ENCODE peak calls at places on chromosomes 16 and 17, in eight cellular contexts. One of them, this sample, is unnamed.

GRCh38 chr17:62792122-62792800 is 15.9 kb downstream of the MARCHF10 start:
- DNase-seq in fibroblast of mammary gland: peak; percentile 99
- DNase-seq in AG09309: peak; percentile 90
- DNase-seq in AG10803: peak; percentile 92
- DNase-seq in IMR-90: peak; percentile 100
- DNase-seq in heart right ventricle: no peak
- DNase-seq in mammary epithelial cell: peak; percentile 60
- DNase-seq in hepatocyte: no peak
- DNase-seq in this sample: peak; percentile 93

GRCh38 chr17:35224436-35224835 is 18.4 kb upstream of the SLFN5 start:
- DNase-seq in mammary epithelial cell: no peak
- DNase-seq in AG09309: no peak
- DNase-seq in hepatocyte: no peak
- DNase-seq in fibroblast of mammary gland: no peak
- DNase-seq in AG10803: no peak
- DNase-seq in heart right ventricle: no peak
- DNase-seq in IMR-90: no peak
- DNase-seq in this sample: no peak

GRCh38 chr16:31700200-31700529 is 172.5 kb downstream of the AHSP start:
- DNase-seq in AG09309: no peak
- DNase-seq in heart right ventricle: no peak
- DNase-seq in AG10803: no peak
- DNase-seq in IMR-90: no peak
- DNase-seq in mammary epithelial cell: no peak
- DNase-seq in hepatocyte: no peak
- DNase-seq in fibroblast of mammary gland: no peak
- DNase-seq in this sample: no peak

GRCh38 chr17:74230896-74231295 is 17.5 kb downstream of the TTYH2 start:
- DNase-seq in AG09309: no peak
- DNase-seq in hepatocyte: no peak
- DNase-seq in fibroblast of mammary gland: no peak
- DNase-seq in mammary epithelial cell: no peak
- DNase-seq in AG10803: no peak
- DNase-seq in IMR-90: no peak
- DNase-seq in heart right ventricle: no peak
- DNase-seq in this sample: no peak

GRCh38 chr16:4285167-4285566 is 12.3 kb upstream of the TFAP4 start:
- DNase-seq in heart right ventricle: no peak
- DNase-seq in hepatocyte: no peak
- DNase-seq in IMR-90: no peak
- DNase-seq in mammary epithelial cell: no peak
- DNase-seq in fibroblast of mammary gland: no peak
- DNase-seq in AG10803: no peak
- DNase-seq in AG09309: no peak
- DNase-seq in this sample: no peak

GRCh38 chr16:71846443-71846842 is 667 bp downstream of the ATXN1L start:
- DNase-seq in IMR-90: no peak
- DNase-seq in fibroblast of mammary gland: peak; percentile 21
- DNase-seq in AG09309: no peak
- DNase-seq in AG10803: peak; percentile 17
- DNase-seq in mammary epithelial cell: peak; percentile 13
- DNase-seq in heart right ventricle: no peak
- DNase-seq in hepatocyte: peak; percentile 46
- DNase-seq in this sample: no peak

GRCh38 chr16:50696575-50697420 is 3.4 kb downstream of the NOD2 start:
- DNase-seq in mammary epithelial cell: peak; percentile 98
- DNase-seq in fibroblast of mammary gland: peak; percentile 81
- DNase-seq in AG09309: no peak
- DNase-seq in heart right ventricle: peak; percentile 79
- DNase-seq in IMR-90: peak; percentile 26
- DNase-seq in hepatocyte: peak; percentile 67
- DNase-seq in AG10803: peak; percentile 73
- DNase-seq in this sample: no peak

GRCh38 chr17:40522961-40523310 is 21.5 kb upstream of the TNS4 start:
- DNase-seq in IMR-90: no peak
- DNase-seq in AG09309: no peak
- DNase-seq in AG10803: no peak
- DNase-seq in heart right ventricle: no peak
- DNase-seq in fibroblast of mammary gland: no peak
- DNase-seq in mammary epithelial cell: no peak
- DNase-seq in hepatocyte: no peak
- DNase-seq in this sample: no peak

GRCh38 chr17:53797497-53797896 is 25.2 kb upstream of the KIF2B start:
- DNase-seq in fibroblast of mammary gland: no peak
- DNase-seq in mammary epithelial cell: no peak
- DNase-seq in AG10803: no peak
- DNase-seq in IMR-90: no peak
- DNase-seq in AG09309: no peak
- DNase-seq in heart right ventricle: no peak
- DNase-seq in hepatocyte: no peak
- DNase-seq in this sample: no peak

GRCh38 chr16:88999457-89000206 is 22.6 kb upstream of the CBFA2T3 start:
- DNase-seq in AG10803: no peak
- DNase-seq in heart right ventricle: no peak
- DNase-seq in IMR-90: no peak
- DNase-seq in hepatocyte: no peak
- DNase-seq in fibroblast of mammary gland: peak; percentile 6
- DNase-seq in AG09309: no peak
- DNase-seq in mammary epithelial cell: peak; percentile 25
- DNase-seq in this sample: no peak

GRCh38 chr16:81885976-81886586 is 107.0 kb downstream of the PLCG2 start:
- DNase-seq in mammary epithelial cell: no peak
- DNase-seq in AG10803: peak; percentile 25
- DNase-seq in IMR-90: peak; percentile 16
- DNase-seq in hepatocyte: peak; percentile 49
- DNase-seq in heart right ventricle: no peak
- DNase-seq in AG09309: no peak
- DNase-seq in fibroblast of mammary gland: peak; percentile 29
- DNase-seq in this sample: no peak

GRCh38 chr17:78785663-78786057 is 3.6 kb upstream of the CYTH1 start:
- DNase-seq in hepatocyte: no peak
- DNase-seq in fibroblast of mammary gland: no peak
- DNase-seq in IMR-90: no peak
- DNase-seq in AG09309: no peak
- DNase-seq in AG10803: no peak
- DNase-seq in mammary epithelial cell: no peak
- DNase-seq in heart right ventricle: no peak
- DNase-seq in this sample: no peak

GRCh38 chr16:53545433-53545832 is 42.4 kb upstream of the AKTIP start:
- DNase-seq in IMR-90: no peak
- DNase-seq in AG10803: no peak
- DNase-seq in fibroblast of mammary gland: no peak
- DNase-seq in heart right ventricle: no peak
- DNase-seq in mammary epithelial cell: no peak
- DNase-seq in AG09309: no peak
- DNase-seq in hepatocyte: no peak
- DNase-seq in this sample: no peak

DNA sequence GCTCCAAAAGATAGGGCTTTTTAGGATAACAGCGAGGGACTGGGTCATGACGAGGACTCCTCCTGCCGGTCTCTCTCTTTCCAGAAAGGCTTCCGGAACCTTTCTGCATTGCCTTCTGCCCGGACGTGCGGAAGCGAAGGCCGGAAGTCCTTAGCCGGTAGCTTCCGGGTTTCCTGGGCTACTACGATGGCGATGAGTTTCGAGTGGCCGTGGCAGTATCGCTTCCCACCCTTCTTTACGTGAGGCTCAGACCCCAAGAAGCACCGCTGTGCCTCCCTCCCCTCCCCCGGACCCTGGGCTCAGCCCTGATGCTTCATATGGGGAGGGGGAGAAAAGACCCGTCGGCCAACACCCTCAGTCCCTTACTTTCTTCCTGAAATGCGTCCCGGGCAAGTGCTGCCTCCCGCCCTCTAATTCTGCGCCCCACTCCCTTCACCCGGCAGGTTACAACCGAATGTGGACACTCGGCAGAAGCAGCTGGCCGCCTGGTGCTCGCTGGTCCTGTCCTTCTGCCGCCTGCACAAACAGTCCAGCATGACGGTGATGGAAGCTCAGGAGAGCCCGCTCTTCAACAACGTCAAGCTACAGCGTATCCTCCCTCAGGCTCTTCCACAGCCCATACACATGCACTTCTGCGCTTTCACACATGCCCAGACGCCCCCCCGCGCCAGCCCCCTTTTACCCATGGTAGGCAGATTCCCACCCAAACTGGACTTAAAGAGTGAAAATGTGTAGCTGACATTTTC is at the start of gene VPS25:
- DNase-seq in IMR-90: peak; percentile 87
- DNase-seq in hepatocyte: peak; percentile 89
- DNase-seq in AG10803: peak; percentile 87
- DNase-seq in fibroblast of mammary gland: peak; percentile 87
- DNase-seq in heart right ventricle: peak; percentile 86
- DNase-seq in AG09309: peak; percentile 43
- DNase-seq in mammary epithelial cell: peak; percentile 81
- DNase-seq in this sample: no peak
- TF ChIP-seq CTCF in IMR-90: peak; percentile 30
- TF ChIP-seq CTCF in hepatocyte: no peak
- TF ChIP-seq CTCF in AG10803: peak; percentile 44
- TF ChIP-seq CTCF in fibroblast of mammary gland: peak; percentile 15
- TF ChIP-seq CTCF in heart right ventricle: peak; percentile 56
- TF ChIP-seq CTCF in AG09309: peak; percentile 31
- TF ChIP-seq CTCF in mammary epithelial cell: peak; percentile 32
- TF ChIP-seq CTCF in this sample: peak; percentile 37

GRCh38 chr16:75263963-75264445 is 12.6 kb upstream of the BCAR1 start:
- DNase-seq in AG10803: no peak
- DNase-seq in IMR-90: no peak
- DNase-seq in fibroblast of mammary gland: peak; percentile 49
- DNase-seq in heart right ventricle: peak; percentile 41
- DNase-seq in hepatocyte: peak; percentile 48
- DNase-seq in AG09309: no peak
- DNase-seq in mammary epithelial cell: no peak
- DNase-seq in this sample: no peak
- H3K4me3 ChIP-seq in AG10803: peak overlapping the region; percentile 91
- H3K4me3 ChIP-seq in IMR-90: peak overlapping the region; percentile 94
- H3K4me3 ChIP-seq in fibroblast of mammary gland: peak overlapping the region; percentile 86
- H3K4me3 ChIP-seq in heart right ventricle: peak overlapping the region; percentile 70
- H3K4me3 ChIP-seq in hepatocyte: peak overlapping the region; percentile 99
- H3K4me3 ChIP-seq in AG09309: peak overlapping the region; percentile 71
- H3K4me3 ChIP-seq in mammary epithelial cell: peak overlapping the region; percentile 83
- H3K4me3 ChIP-seq in this sample: peak overlapping the region; percentile 81

DNA sequence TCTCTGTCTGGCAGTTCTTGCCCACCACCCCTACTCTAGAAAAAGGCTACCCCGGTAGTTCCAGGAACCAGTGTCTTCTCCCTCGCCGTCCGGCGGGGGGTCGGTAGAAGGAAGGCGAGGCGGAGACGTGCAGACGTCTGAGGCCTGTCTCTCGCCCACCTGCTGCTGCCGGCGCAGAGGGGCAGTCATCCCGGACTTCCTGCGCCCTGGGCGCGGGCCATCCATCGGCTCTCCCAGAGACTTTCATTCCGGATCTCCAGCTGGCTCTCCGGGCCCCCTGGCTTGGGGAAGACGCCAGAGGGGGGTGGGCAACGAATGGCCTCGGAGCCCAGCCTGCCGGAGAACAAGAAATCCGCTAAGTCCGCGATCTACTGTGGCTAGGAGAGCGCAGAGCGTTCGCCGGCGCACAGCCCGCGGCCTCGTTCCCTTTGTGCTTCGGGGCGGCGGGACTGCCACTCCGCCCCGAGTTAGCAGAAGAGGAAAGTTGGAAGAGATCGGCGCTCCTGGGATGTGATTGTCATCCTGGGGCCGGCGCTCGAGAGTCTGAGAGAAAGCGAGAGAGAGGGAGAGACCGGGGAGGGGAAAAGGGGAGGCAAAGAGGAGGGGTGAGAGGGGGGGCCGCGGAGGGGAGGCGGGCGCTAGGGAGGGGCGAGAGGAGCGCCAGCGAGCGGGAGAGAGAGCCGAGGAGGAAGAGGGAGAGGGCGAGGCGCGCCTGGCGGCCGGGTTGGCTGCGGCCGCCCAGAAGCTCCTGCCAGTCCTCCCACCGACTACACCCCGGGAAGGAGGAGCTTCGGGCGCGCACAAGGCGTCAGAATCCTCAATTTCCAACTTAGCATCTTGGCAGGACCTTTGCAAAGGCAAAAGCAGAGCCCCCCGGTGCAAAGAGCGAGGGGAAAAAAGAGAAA is at the start of gene IRX5:
- DNase-seq in mammary epithelial cell: peak; percentile 97
- DNase-seq in AG09309: peak; percentile 94
- DNase-seq in hepatocyte: peak; percentile 95
- DNase-seq in heart right ventricle: peak; percentile 91
- DNase-seq in IMR-90: peak; percentile 81
- DNase-seq in AG10803: peak; percentile 99
- DNase-seq in fibroblast of mammary gland: peak; percentile 94
- DNase-seq in this sample: peak; percentile 86
- TF ChIP-seq CTCF in mammary epithelial cell: peak; percentile 26
- TF ChIP-seq CTCF in AG09309: no peak
- TF ChIP-seq CTCF in hepatocyte: peak; percentile 14
- TF ChIP-seq CTCF in heart right ventricle: peak; percentile 33
- TF ChIP-seq CTCF in IMR-90: peak; percentile 9
- TF ChIP-seq CTCF in AG10803: peak; percentile 26
- TF ChIP-seq CTCF in fibroblast of mammary gland: no peak
- TF ChIP-seq CTCF in this sample: peak; percentile 15

DNA sequence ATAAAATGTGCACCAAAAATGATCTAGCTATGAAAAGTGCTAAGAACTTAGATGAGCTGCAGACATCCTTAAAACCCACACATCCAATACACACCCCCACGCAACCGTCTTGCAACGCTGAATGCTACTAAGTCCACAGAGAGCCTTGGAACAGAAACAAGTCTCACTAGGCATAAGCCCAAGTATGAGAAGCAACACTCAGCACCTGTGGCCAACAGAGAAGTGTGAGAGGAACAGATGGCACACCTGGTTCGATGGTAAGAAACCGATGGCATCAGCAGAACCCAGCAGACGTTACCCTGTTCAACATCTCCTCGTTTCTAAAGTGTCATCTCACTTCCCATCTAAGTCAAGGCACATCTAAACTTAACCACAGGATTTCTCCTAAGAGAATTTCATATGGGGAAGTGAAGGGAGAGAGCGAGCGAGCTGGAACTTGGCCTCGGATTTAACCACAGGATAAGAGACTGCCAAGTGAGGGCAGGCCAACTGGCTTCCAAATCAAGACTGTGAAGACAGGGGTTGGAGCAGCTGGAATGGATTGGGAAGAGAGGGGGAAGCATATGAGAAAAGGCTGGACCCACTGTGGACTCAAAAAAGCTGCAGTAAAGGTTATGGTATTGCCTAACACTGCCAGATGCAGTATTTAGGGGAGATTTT is 41.0 kb downstream of the NXPH3 start:
- DNase-seq in AG10803: peak; percentile 98
- DNase-seq in heart right ventricle: peak; percentile 74
- DNase-seq in AG09309: peak; percentile 81
- DNase-seq in hepatocyte: no peak
- DNase-seq in IMR-90: no peak
- DNase-seq in mammary epithelial cell: peak; percentile 32
- DNase-seq in fibroblast of mammary gland: peak; percentile 93
- DNase-seq in this sample: no peak
- H3K4me3 ChIP-seq in AG10803: no peak overlapping the region
- H3K4me3 ChIP-seq in heart right ventricle: no peak overlapping the region
- H3K4me3 ChIP-seq in AG09309: no peak overlapping the region
- H3K4me3 ChIP-seq in hepatocyte: no peak overlapping the region
- H3K4me3 ChIP-seq in IMR-90: no peak overlapping the region
- H3K4me3 ChIP-seq in mammary epithelial cell: no peak overlapping the region
- H3K4me3 ChIP-seq in fibroblast of mammary gland: no peak overlapping the region
- H3K4me3 ChIP-seq in this sample: no peak overlapping the region

GRCh38 chr17:79905832-79906231 is 66.6 kb upstream of the CBX4 start:
- DNase-seq in fibroblast of mammary gland: no peak
- DNase-seq in hepatocyte: peak; percentile 65
- DNase-seq in AG10803: no peak
- DNase-seq in IMR-90: no peak
- DNase-seq in mammary epithelial cell: no peak
- DNase-seq in heart right ventricle: no peak
- DNase-seq in AG09309: no peak
- DNase-seq in this sample: no peak
- TF ChIP-seq CTCF in fibroblast of mammary gland: no peak
- TF ChIP-seq CTCF in hepatocyte: peak; percentile 19
- TF ChIP-seq CTCF in AG10803: no peak
- TF ChIP-seq CTCF in IMR-90: no peak
- TF ChIP-seq CTCF in mammary epithelial cell: no peak
- TF ChIP-seq CTCF in heart right ventricle: no peak
- TF ChIP-seq CTCF in AG09309: no peak
- TF ChIP-seq CTCF in this sample: no peak